ENCODE peak calls at places on chromosomes 12 and 14, in nine cellular contexts. One of them, this sample, is unnamed.

GRCh38 chr12:6688543-6688999 is 604 bp downstream of the ZNF384 start:
- DNase-seq in HFF-Myc: peak; percentile 53
- DNase-seq in choroid plexus epithelial cell: no peak
- DNase-seq in AG04450: no peak
- DNase-seq in foreskin fibroblast: no peak
- DNase-seq in fibroblast of pulmonary artery: no peak
- DNase-seq in HCT116: no peak
- DNase-seq in left lung: peak; percentile 87
- DNase-seq in adrenal gland: peak; percentile 71
- DNase-seq in this sample: no peak

GRCh38 chr14:91230363-91231035 is 14.0 kb downstream of the GPR68 start:
- DNase-seq in choroid plexus epithelial cell: peak; percentile 45
- DNase-seq in fibroblast of pulmonary artery: no peak
- DNase-seq in HFF-Myc: no peak
- DNase-seq in left lung: no peak
- DNase-seq in HCT116: no peak
- DNase-seq in adrenal gland: no peak
- DNase-seq in foreskin fibroblast: peak; percentile 23
- DNase-seq in AG04450: no peak
- DNase-seq in this sample: no peak

GRCh38 chr12:51009038-51009437 is 17.1 kb downstream of the SLC11A2 start:
- DNase-seq in AG04450: no peak
- DNase-seq in left lung: peak; percentile 85
- DNase-seq in choroid plexus epithelial cell: peak; percentile 53
- DNase-seq in fibroblast of pulmonary artery: peak; percentile 22
- DNase-seq in adrenal gland: peak; percentile 91
- DNase-seq in HFF-Myc: no peak
- DNase-seq in foreskin fibroblast: peak; percentile 47
- DNase-seq in HCT116: no peak
- DNase-seq in this sample: no peak

GRCh38 chr14:44803239-44803905 is 158.4 kb downstream of the KLHL28 start:
- DNase-seq in left lung: no peak
- DNase-seq in choroid plexus epithelial cell: peak; percentile 77
- DNase-seq in HFF-Myc: peak; percentile 22
- DNase-seq in AG04450: no peak
- DNase-seq in adrenal gland: no peak
- DNase-seq in fibroblast of pulmonary artery: peak; percentile 83
- DNase-seq in foreskin fibroblast: peak; percentile 70
- DNase-seq in HCT116: peak; percentile 45
- DNase-seq in this sample: peak; percentile 4

GRCh38 chr12:57238854-57239554 is 9.5 kb downstream of the SHMT2 start:
- DNase-seq in HCT116: peak; percentile 58
- DNase-seq in choroid plexus epithelial cell: peak; percentile 88
- DNase-seq in adrenal gland: peak; percentile 93
- DNase-seq in AG04450: peak; percentile 72
- DNase-seq in left lung: peak; percentile 89
- DNase-seq in HFF-Myc: no peak
- DNase-seq in fibroblast of pulmonary artery: peak; percentile 87
- DNase-seq in foreskin fibroblast: peak; percentile 96
- DNase-seq in this sample: no peak

GRCh38 chr12:119179335-119180021 is 747 bp downstream of the HSPB8 start:
- DNase-seq in choroid plexus epithelial cell: peak; percentile 16
- DNase-seq in foreskin fibroblast: peak; percentile 5
- DNase-seq in AG04450: no peak
- DNase-seq in adrenal gland: peak; percentile 70
- DNase-seq in left lung: peak; percentile 61
- DNase-seq in HFF-Myc: no peak
- DNase-seq in fibroblast of pulmonary artery: peak; percentile 68
- DNase-seq in HCT116: peak; percentile 57
- DNase-seq in this sample: no peak

GRCh38 chr14:104719343-104719742 is 4.7 kb upstream of the ADSS1 start:
- DNase-seq in HCT116: no peak
- DNase-seq in AG04450: no peak
- DNase-seq in adrenal gland: no peak
- DNase-seq in foreskin fibroblast: no peak
- DNase-seq in HFF-Myc: no peak
- DNase-seq in fibroblast of pulmonary artery: no peak
- DNase-seq in left lung: no peak
- DNase-seq in choroid plexus epithelial cell: no peak
- DNase-seq in this sample: no peak

GRCh38 chr12:67541625-67541991 is 106.9 kb upstream of the DYRK2 start:
- DNase-seq in choroid plexus epithelial cell: no peak
- DNase-seq in left lung: no peak
- DNase-seq in foreskin fibroblast: no peak
- DNase-seq in HCT116: no peak
- DNase-seq in AG04450: no peak
- DNase-seq in fibroblast of pulmonary artery: no peak
- DNase-seq in adrenal gland: no peak
- DNase-seq in HFF-Myc: no peak
- DNase-seq in this sample: no peak

GRCh38 chr12:119593578-119594398 is at the start of gene TMEM233:
- DNase-seq in left lung: no peak
- DNase-seq in HCT116: no peak
- DNase-seq in adrenal gland: no peak
- DNase-seq in HFF-Myc: no peak
- DNase-seq in foreskin fibroblast: no peak
- DNase-seq in choroid plexus epithelial cell: no peak
- DNase-seq in fibroblast of pulmonary artery: no peak
- DNase-seq in AG04450: no peak
- DNase-seq in this sample: no peak

GRCh38 chr12:52233462-52234141 is 559 bp downstream of the KRT7 start:
- DNase-seq in fibroblast of pulmonary artery: no peak
- DNase-seq in adrenal gland: no peak
- DNase-seq in choroid plexus epithelial cell: no peak
- DNase-seq in AG04450: no peak
- DNase-seq in left lung: no peak
- DNase-seq in HFF-Myc: no peak
- DNase-seq in foreskin fibroblast: no peak
- DNase-seq in HCT116: no peak
- DNase-seq in this sample: no peak

GRCh38 chr14:24710403-24711063 is 76.5 kb upstream of the GZMB start:
- DNase-seq in HFF-Myc: peak; percentile 33
- DNase-seq in HCT116: peak; percentile 27
- DNase-seq in AG04450: peak; percentile 4
- DNase-seq in fibroblast of pulmonary artery: peak; percentile 75
- DNase-seq in adrenal gland: peak; percentile 83
- DNase-seq in choroid plexus epithelial cell: peak; percentile 78
- DNase-seq in left lung: peak; percentile 41
- DNase-seq in foreskin fibroblast: peak; percentile 76
- DNase-seq in this sample: peak; percentile 3

GRCh38 chr14:24712909-24713308 is 78.9 kb upstream of the GZMB start:
- DNase-seq in HCT116: no peak
- DNase-seq in fibroblast of pulmonary artery: no peak
- DNase-seq in adrenal gland: no peak
- DNase-seq in left lung: no peak
- DNase-seq in foreskin fibroblast: no peak
- DNase-seq in AG04450: no peak
- DNase-seq in HFF-Myc: no peak
- DNase-seq in choroid plexus epithelial cell: no peak
- DNase-seq in this sample: no peak

GRCh38 chr14:24713404-24713803 is 79.4 kb upstream of the GZMB start:
- DNase-seq in foreskin fibroblast: no peak
- DNase-seq in HCT116: no peak
- DNase-seq in AG04450: no peak
- DNase-seq in adrenal gland: no peak
- DNase-seq in choroid plexus epithelial cell: no peak
- DNase-seq in HFF-Myc: no peak
- DNase-seq in fibroblast of pulmonary artery: no peak
- DNase-seq in left lung: no peak
- DNase-seq in this sample: no peak

GRCh38 chr14:24715239-24715638 is 81.2 kb upstream of the GZMB start:
- DNase-seq in fibroblast of pulmonary artery: no peak
- DNase-seq in AG04450: no peak
- DNase-seq in HFF-Myc: no peak
- DNase-seq in left lung: no peak
- DNase-seq in adrenal gland: no peak
- DNase-seq in HCT116: no peak
- DNase-seq in choroid plexus epithelial cell: no peak
- DNase-seq in foreskin fibroblast: no peak
- DNase-seq in this sample: no peak

DNA sequence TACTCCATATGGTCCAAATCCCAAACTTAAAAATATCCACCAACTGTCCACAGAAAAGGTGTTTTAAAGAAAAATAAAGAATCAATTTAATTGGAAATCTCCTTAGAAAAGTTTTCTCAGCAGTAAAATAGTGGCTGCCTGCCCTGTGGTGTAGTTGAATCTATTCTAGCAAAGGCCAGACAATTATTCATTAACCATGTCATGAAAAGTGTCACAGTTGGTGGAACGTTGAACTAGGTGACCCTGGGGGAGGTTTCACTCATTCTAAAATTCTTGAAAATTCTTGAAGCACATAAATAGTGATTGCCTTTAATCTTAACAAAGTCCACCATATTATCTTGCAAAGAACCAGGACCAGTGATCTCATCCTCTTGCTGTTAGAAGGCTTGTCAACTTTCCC is 78.4 kb upstream of the GZMB start:
- DNase-seq in adrenal gland: no peak
- DNase-seq in AG04450: no peak
- DNase-seq in HCT116: no peak
- DNase-seq in choroid plexus epithelial cell: no peak
- DNase-seq in fibroblast of pulmonary artery: no peak
- DNase-seq in left lung: no peak
- DNase-seq in HFF-Myc: no peak
- DNase-seq in foreskin fibroblast: no peak
- DNase-seq in this sample: no peak
- H3K4me3 ChIP-seq in adrenal gland: no peak overlapping the region
- H3K4me3 ChIP-seq in AG04450: no peak overlapping the region
- H3K4me3 ChIP-seq in HCT116: no peak overlapping the region
- H3K4me3 ChIP-seq in choroid plexus epithelial cell: no peak overlapping the region
- H3K4me3 ChIP-seq in fibroblast of pulmonary artery: no peak overlapping the region
- H3K4me3 ChIP-seq in left lung: no peak overlapping the region
- H3K4me3 ChIP-seq in HFF-Myc: no peak overlapping the region
- H3K4me3 ChIP-seq in foreskin fibroblast: no peak overlapping the region
- H3K4me3 ChIP-seq in this sample: no peak overlapping the region

GRCh38 chr14:102314242-102315011 is 5.1 kb upstream of the ZNF839 start:
- DNase-seq in fibroblast of pulmonary artery: peak; percentile 87
- DNase-seq in HFF-Myc: no peak
- DNase-seq in choroid plexus epithelial cell: peak; percentile 91
- DNase-seq in foreskin fibroblast: peak; percentile 93
- DNase-seq in adrenal gland: peak; percentile 93
- DNase-seq in HCT116: peak; percentile 57
- DNase-seq in left lung: peak; percentile 89
- DNase-seq in AG04450: peak; percentile 54
- DNase-seq in this sample: no peak
- TF ChIP-seq CTCF in fibroblast of pulmonary artery: peak; percentile 76
- TF ChIP-seq CTCF in HFF-Myc: peak; percentile 75
- TF ChIP-seq CTCF in choroid plexus epithelial cell: peak; percentile 83
- TF ChIP-seq CTCF in foreskin fibroblast: peak; percentile 73
- TF ChIP-seq CTCF in adrenal gland: peak; percentile 90
- TF ChIP-seq CTCF in HCT116: no peak
- TF ChIP-seq CTCF in left lung: peak; percentile 94
- TF ChIP-seq CTCF in AG04450: peak; percentile 85
- TF ChIP-seq CTCF in this sample: peak; percentile 98

GRCh38 chr12:4270670-4271432 is 2.7 kb upstream of the CCND2 start:
- DNase-seq in adrenal gland: peak; percentile 81
- DNase-seq in choroid plexus epithelial cell: no peak
- DNase-seq in foreskin fibroblast: peak; percentile 63
- DNase-seq in left lung: peak; percentile 74
- DNase-seq in HCT116: no peak
- DNase-seq in HFF-Myc: no peak
- DNase-seq in fibroblast of pulmonary artery: peak; percentile 23
- DNase-seq in AG04450: no peak
- DNase-seq in this sample: no peak

GRCh38 chr12:4273651-4274395 is at the start of gene CCND2:
- DNase-seq in HFF-Myc: no peak
- DNase-seq in left lung: peak; percentile 95
- DNase-seq in AG04450: no peak
- DNase-seq in adrenal gland: peak; percentile 96
- DNase-seq in choroid plexus epithelial cell: peak; percentile 68
- DNase-seq in fibroblast of pulmonary artery: peak; percentile 88
- DNase-seq in foreskin fibroblast: peak; percentile 97
- DNase-seq in HCT116: no peak
- DNase-seq in this sample: no peak

GRCh38 chr12:4271433-4272013 is 2.0 kb upstream of the CCND2 start:
- DNase-seq in AG04450: no peak
- DNase-seq in choroid plexus epithelial cell: peak; percentile 27
- DNase-seq in foreskin fibroblast: no peak
- DNase-seq in fibroblast of pulmonary artery: peak; percentile 18
- DNase-seq in HCT116: no peak
- DNase-seq in left lung: no peak
- DNase-seq in HFF-Myc: no peak
- DNase-seq in adrenal gland: no peak
- DNase-seq in this sample: no peak

GRCh38 chr12:4272976-4273650 is 449 bp upstream of the CCND2 start:
- DNase-seq in left lung: no peak
- DNase-seq in fibroblast of pulmonary artery: no peak
- DNase-seq in choroid plexus epithelial cell: no peak
- DNase-seq in foreskin fibroblast: peak; percentile 35
- DNase-seq in AG04450: no peak
- DNase-seq in HFF-Myc: no peak
- DNase-seq in adrenal gland: peak; percentile 71
- DNase-seq in HCT116: no peak
- DNase-seq in this sample: no peak

DNA sequence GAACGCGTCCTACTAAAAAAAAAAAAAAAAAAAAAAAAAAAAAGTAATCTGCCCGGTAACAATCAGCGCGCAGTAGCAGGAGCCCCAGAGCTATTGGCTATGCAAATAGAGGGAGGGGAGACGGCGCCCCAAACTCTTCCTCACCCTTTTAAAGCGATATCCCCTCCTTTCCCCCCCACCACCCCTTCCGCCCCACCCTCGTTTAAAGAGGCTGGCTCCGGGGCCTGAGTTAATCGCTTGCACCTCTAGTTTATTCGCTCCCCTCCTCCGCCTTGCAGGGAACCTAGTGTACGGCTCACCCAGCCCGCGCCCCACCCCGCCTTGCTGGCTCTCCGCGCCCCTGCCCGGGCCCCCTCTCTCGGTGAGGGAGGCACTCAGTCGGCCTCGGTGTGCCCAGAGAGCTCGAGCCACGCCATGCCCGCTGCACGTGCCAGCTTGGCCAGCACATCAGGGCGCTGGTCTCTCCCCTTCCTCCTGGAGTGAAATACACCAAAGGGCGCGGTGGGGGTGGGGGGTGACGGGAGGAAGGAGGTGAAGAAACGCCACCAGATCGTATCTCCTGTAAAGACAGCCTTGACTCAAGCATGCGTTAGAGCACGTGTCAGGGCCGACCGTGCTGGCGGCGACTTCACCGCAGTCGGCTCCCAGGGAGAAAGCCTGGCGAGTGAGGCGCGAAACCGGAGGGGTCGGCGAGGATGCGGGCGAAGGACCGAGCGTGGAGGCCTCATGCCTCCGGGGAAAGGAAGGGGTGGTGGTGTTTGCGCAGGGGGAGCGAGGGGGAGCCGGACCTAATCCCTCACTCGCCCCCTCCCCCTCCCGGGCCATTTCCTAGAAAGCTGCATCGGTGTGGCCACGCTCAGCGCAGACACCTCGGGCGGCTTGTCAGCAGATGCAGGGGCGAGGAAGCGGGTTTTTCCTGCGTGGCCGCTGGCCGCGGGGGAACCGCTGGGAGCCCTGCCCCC is 1.3 kb upstream of the CCND2 start:
- DNase-seq in HFF-Myc: peak; percentile 17
- DNase-seq in foreskin fibroblast: peak; percentile 84
- DNase-seq in left lung: peak; percentile 89
- DNase-seq in AG04450: no peak
- DNase-seq in fibroblast of pulmonary artery: peak; percentile 71
- DNase-seq in choroid plexus epithelial cell: peak; percentile 70
- DNase-seq in HCT116: no peak
- DNase-seq in adrenal gland: peak; percentile 94
- DNase-seq in this sample: no peak
- H3K4me3 ChIP-seq in HFF-Myc: peak overlapping the region; percentile 11
- H3K4me3 ChIP-seq in foreskin fibroblast: no peak overlapping the region
- H3K4me3 ChIP-seq in left lung: peak overlapping the region; percentile 78
- H3K4me3 ChIP-seq in AG04450: peak overlapping the region; percentile 35
- H3K4me3 ChIP-seq in fibroblast of pulmonary artery: peak overlapping the region; percentile 47
- H3K4me3 ChIP-seq in choroid plexus epithelial cell: peak overlapping the region; percentile 55
- H3K4me3 ChIP-seq in HCT116: peak overlapping the region; percentile 36
- H3K4me3 ChIP-seq in adrenal gland: peak overlapping the region; percentile 85
- H3K4me3 ChIP-seq in this sample: no peak overlapping the region

GRCh38 chr14:106681161-106681955 is 1155.0 kb downstream of the TMEM121 start:
- DNase-seq in adrenal gland: no peak
- DNase-seq in AG04450: no peak
- DNase-seq in fibroblast of pulmonary artery: no peak
- DNase-seq in left lung: no peak
- DNase-seq in HCT116: no peak
- DNase-seq in HFF-Myc: no peak
- DNase-seq in choroid plexus epithelial cell: no peak
- DNase-seq in foreskin fibroblast: no peak
- DNase-seq in this sample: no peak
- TF ChIP-seq CTCF in adrenal gland: no peak
- TF ChIP-seq CTCF in AG04450: no peak
- TF ChIP-seq CTCF in fibroblast of pulmonary artery: no peak
- TF ChIP-seq CTCF in left lung: no peak
- TF ChIP-seq CTCF in HCT116: no peak
- TF ChIP-seq CTCF in HFF-Myc: no peak
- TF ChIP-seq CTCF in choroid plexus epithelial cell: no peak
- TF ChIP-seq CTCF in foreskin fibroblast: no peak
- TF ChIP-seq CTCF in this sample: no peak